ENCODE peak calls at places on chromosomes 1 and 21, in ten cellular contexts. One of them, this sample, is unnamed. For H3K9me3, H3K36me3 and H3K4me1, the result is how much of the 10 kb centered on the place peaks cover.

GRCh38 chr1:76450229-76450628 is 375.7 kb downstream of the ST6GALNAC3 start:
- DNase-seq in Panc1: no peak
- DNase-seq in SJSA1: no peak
- DNase-seq in esophagus muscularis mucosa: no peak
- DNase-seq in esophagus squamous epithelium: no peak
- DNase-seq in mammary epithelial cell: no peak
- DNase-seq in ascending aorta: no peak
- DNase-seq in neural progenitor cell: no peak
- DNase-seq in heart right ventricle: no peak
- DNase-seq in left ventricle myocardium inferior: no peak
- DNase-seq in this sample: no peak

GRCh38 chr1:243595527-243596206 is 254.4 kb downstream of the AKT3 start:
- DNase-seq in esophagus squamous epithelium: no peak
- DNase-seq in esophagus muscularis mucosa: no peak
- DNase-seq in mammary epithelial cell: peak
- DNase-seq in ascending aorta: no peak
- DNase-seq in left ventricle myocardium inferior: no peak
- DNase-seq in heart right ventricle: no peak
- DNase-seq in Panc1: no peak
- DNase-seq in SJSA1: no peak
- DNase-seq in neural progenitor cell: no peak
- DNase-seq in this sample: no peak

GRCh38 chr21:46125846-46126301 is 28.0 kb downstream of the COL6A2 start:
- DNase-seq in esophagus squamous epithelium: no peak
- DNase-seq in mammary epithelial cell: no peak
- DNase-seq in ascending aorta: peak
- DNase-seq in SJSA1: no peak
- DNase-seq in heart right ventricle: peak
- DNase-seq in esophagus muscularis mucosa: no peak
- DNase-seq in left ventricle myocardium inferior: no peak
- DNase-seq in Panc1: no peak
- DNase-seq in neural progenitor cell: no peak
- DNase-seq in this sample: no peak

GRCh38 chr21:36028127-36029069 is 31.9 kb downstream of the SETD4 start:
- DNase-seq in SJSA1: peak
- DNase-seq in neural progenitor cell: peak
- DNase-seq in esophagus muscularis mucosa: peak
- DNase-seq in heart right ventricle: peak
- DNase-seq in left ventricle myocardium inferior: peak
- DNase-seq in esophagus squamous epithelium: peak
- DNase-seq in ascending aorta: peak
- DNase-seq in Panc1: peak
- DNase-seq in mammary epithelial cell: peak
- DNase-seq in this sample: peak

GRCh38 chr21:32515869-32516268 is 69.5 kb downstream of the TCP10L start:
- DNase-seq in heart right ventricle: no peak
- DNase-seq in left ventricle myocardium inferior: no peak
- DNase-seq in esophagus muscularis mucosa: no peak
- DNase-seq in Panc1: no peak
- DNase-seq in neural progenitor cell: no peak
- DNase-seq in ascending aorta: no peak
- DNase-seq in mammary epithelial cell: no peak
- DNase-seq in SJSA1: no peak
- DNase-seq in esophagus squamous epithelium: no peak
- DNase-seq in this sample: no peak

GRCh38 chr1:211353562-211354212 is 27.1 kb downstream of the TRAF5 start:
- DNase-seq in SJSA1: no peak
- DNase-seq in esophagus squamous epithelium: no peak
- DNase-seq in Panc1: no peak
- DNase-seq in esophagus muscularis mucosa: peak
- DNase-seq in neural progenitor cell: no peak
- DNase-seq in heart right ventricle: no peak
- DNase-seq in mammary epithelial cell: no peak
- DNase-seq in ascending aorta: no peak
- DNase-seq in left ventricle myocardium inferior: no peak
- DNase-seq in this sample: no peak

GRCh38 chr1:248710305-248710900 is 7.8 kb upstream of the OR14I1 start:
- DNase-seq in esophagus muscularis mucosa: no peak
- DNase-seq in Panc1: no peak
- DNase-seq in esophagus squamous epithelium: no peak
- DNase-seq in heart right ventricle: no peak
- DNase-seq in ascending aorta: no peak
- DNase-seq in neural progenitor cell: no peak
- DNase-seq in SJSA1: no peak
- DNase-seq in mammary epithelial cell: no peak
- DNase-seq in left ventricle myocardium inferior: no peak
- DNase-seq in this sample: no peak

GRCh38 chr21:15841856-15842564 is 112.2 kb downstream of the USP25 start:
- DNase-seq in SJSA1: peak
- DNase-seq in esophagus squamous epithelium: no peak
- DNase-seq in left ventricle myocardium inferior: no peak
- DNase-seq in mammary epithelial cell: peak
- DNase-seq in neural progenitor cell: no peak
- DNase-seq in heart right ventricle: no peak
- DNase-seq in esophagus muscularis mucosa: no peak
- DNase-seq in Panc1: no peak
- DNase-seq in ascending aorta: no peak
- DNase-seq in this sample: no peak

GRCh38 chr1:97364086-97364485 is 556.7 kb downstream of the DPYD start:
- DNase-seq in esophagus squamous epithelium: no peak
- DNase-seq in neural progenitor cell: no peak
- DNase-seq in heart right ventricle: no peak
- DNase-seq in mammary epithelial cell: peak
- DNase-seq in ascending aorta: no peak
- DNase-seq in SJSA1: peak
- DNase-seq in Panc1: no peak
- DNase-seq in left ventricle myocardium inferior: no peak
- DNase-seq in esophagus muscularis mucosa: no peak
- DNase-seq in this sample: no peak

GRCh38 chr1:219385786-219386427 is 212.2 kb downstream of the LYPLAL1 start:
- DNase-seq in esophagus squamous epithelium: no peak
- DNase-seq in left ventricle myocardium inferior: no peak
- DNase-seq in neural progenitor cell: peak
- DNase-seq in SJSA1: peak
- DNase-seq in esophagus muscularis mucosa: no peak
- DNase-seq in mammary epithelial cell: peak
- DNase-seq in heart right ventricle: peak
- DNase-seq in ascending aorta: no peak
- DNase-seq in Panc1: peak
- DNase-seq in this sample: peak

DNA sequence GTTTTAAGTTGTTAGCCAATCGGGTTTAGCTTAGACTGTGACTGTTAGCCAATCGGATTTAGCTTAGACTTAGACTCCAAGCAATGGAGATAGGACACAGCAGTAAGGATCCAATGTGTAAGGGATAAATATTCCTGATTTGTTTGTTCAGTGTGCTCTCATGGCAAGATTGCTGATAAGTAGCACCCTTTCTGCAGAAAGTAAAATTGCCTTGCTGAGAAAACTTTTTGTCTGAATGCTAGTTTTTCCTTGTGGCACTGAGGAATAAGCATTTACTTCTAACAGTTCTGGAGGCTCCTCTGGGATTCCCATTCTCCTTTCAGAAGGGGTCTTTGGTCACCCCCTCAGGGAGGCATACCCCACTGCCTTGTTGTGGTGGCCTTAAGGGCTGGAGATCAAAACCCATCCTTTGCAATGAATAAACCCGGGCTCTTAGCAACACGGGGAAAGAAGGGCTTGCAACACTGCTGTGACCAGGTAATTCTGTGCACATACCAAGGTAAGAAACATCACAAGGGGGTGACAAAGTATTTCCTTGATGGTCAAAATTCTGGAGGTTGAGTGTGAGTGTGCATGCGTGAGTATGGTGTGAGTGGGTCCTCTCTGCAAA is 45.4 kb downstream of the SERINC2 start:
- DNase-seq in mammary epithelial cell: no peak
- DNase-seq in neural progenitor cell: no peak
- DNase-seq in esophagus muscularis mucosa: no peak
- DNase-seq in Panc1: no peak
- DNase-seq in esophagus squamous epithelium: no peak
- DNase-seq in left ventricle myocardium inferior: no peak
- DNase-seq in SJSA1: no peak
- DNase-seq in heart right ventricle: no peak
- DNase-seq in ascending aorta: no peak
- DNase-seq in this sample: no peak
- H3K9me3 ChIP-seq in mammary epithelial cell: under half
- H3K9me3 ChIP-seq in neural progenitor cell: under half
- H3K9me3 ChIP-seq in esophagus muscularis mucosa: under half
- H3K9me3 ChIP-seq in Panc1: under half
- H3K9me3 ChIP-seq in esophagus squamous epithelium: half or more
- H3K9me3 ChIP-seq in left ventricle myocardium inferior: under half
- H3K9me3 ChIP-seq in SJSA1: under half
- H3K9me3 ChIP-seq in heart right ventricle: half or more
- H3K9me3 ChIP-seq in ascending aorta: under half
- H3K9me3 ChIP-seq in this sample: under half

GRCh38 chr1:224302947-224303346 is 27.0 kb downstream of the NVL start:
- DNase-seq in mammary epithelial cell: no peak
- DNase-seq in neural progenitor cell: no peak
- DNase-seq in esophagus squamous epithelium: no peak
- DNase-seq in Panc1: no peak
- DNase-seq in SJSA1: no peak
- DNase-seq in esophagus muscularis mucosa: no peak
- DNase-seq in heart right ventricle: no peak
- DNase-seq in ascending aorta: no peak
- DNase-seq in left ventricle myocardium inferior: no peak
- DNase-seq in this sample: no peak

GRCh38 chr1:224304767-224305166 is 25.2 kb downstream of the NVL start:
- DNase-seq in mammary epithelial cell: no peak
- DNase-seq in esophagus squamous epithelium: no peak
- DNase-seq in left ventricle myocardium inferior: no peak
- DNase-seq in ascending aorta: no peak
- DNase-seq in SJSA1: no peak
- DNase-seq in heart right ventricle: no peak
- DNase-seq in esophagus muscularis mucosa: no peak
- DNase-seq in neural progenitor cell: no peak
- DNase-seq in Panc1: no peak
- DNase-seq in this sample: no peak

GRCh38 chr1:224298344-224299330 is 31.3 kb downstream of the NVL start:
- DNase-seq in mammary epithelial cell: no peak
- DNase-seq in esophagus muscularis mucosa: no peak
- DNase-seq in SJSA1: no peak
- DNase-seq in Panc1: no peak
- DNase-seq in heart right ventricle: no peak
- DNase-seq in neural progenitor cell: no peak
- DNase-seq in left ventricle myocardium inferior: no peak
- DNase-seq in esophagus squamous epithelium: no peak
- DNase-seq in ascending aorta: no peak
- DNase-seq in this sample: no peak

GRCh38 chr1:224301391-224301790 is 28.6 kb downstream of the NVL start:
- DNase-seq in mammary epithelial cell: no peak
- DNase-seq in heart right ventricle: no peak
- DNase-seq in SJSA1: no peak
- DNase-seq in Panc1: no peak
- DNase-seq in esophagus muscularis mucosa: no peak
- DNase-seq in ascending aorta: no peak
- DNase-seq in neural progenitor cell: no peak
- DNase-seq in left ventricle myocardium inferior: no peak
- DNase-seq in esophagus squamous epithelium: no peak
- DNase-seq in this sample: no peak

DNA sequence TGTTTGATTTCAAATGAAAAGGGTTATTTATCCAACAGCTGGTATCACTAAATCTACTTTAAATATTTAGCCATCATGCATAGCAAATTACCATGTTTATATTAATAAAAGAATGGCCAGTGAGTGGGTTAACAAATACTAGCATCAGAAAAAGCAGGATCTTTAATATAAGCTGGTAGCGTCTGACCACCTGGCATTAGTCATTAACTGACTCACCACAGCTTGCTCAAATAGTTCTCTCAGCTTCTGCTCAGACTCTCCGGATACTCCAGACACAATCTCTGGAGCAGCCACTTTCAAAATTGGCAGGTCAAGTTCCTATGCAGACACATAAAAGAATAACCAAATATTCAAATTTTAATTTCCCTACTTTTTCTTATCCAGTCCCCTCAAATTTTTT is 29.6 kb downstream of the NVL start:
- DNase-seq in mammary epithelial cell: peak
- DNase-seq in Panc1: peak
- DNase-seq in ascending aorta: no peak
- DNase-seq in esophagus muscularis mucosa: no peak
- DNase-seq in neural progenitor cell: no peak
- DNase-seq in SJSA1: peak
- DNase-seq in left ventricle myocardium inferior: no peak
- DNase-seq in esophagus squamous epithelium: no peak
- DNase-seq in heart right ventricle: no peak
- DNase-seq in this sample: no peak
- H3K36me3 ChIP-seq in mammary epithelial cell: under half
- H3K36me3 ChIP-seq in Panc1: under half
- H3K36me3 ChIP-seq in ascending aorta: half or more
- H3K36me3 ChIP-seq in esophagus muscularis mucosa: half or more
- H3K36me3 ChIP-seq in neural progenitor cell: under half
- H3K36me3 ChIP-seq in SJSA1: half or more
- H3K36me3 ChIP-seq in left ventricle myocardium inferior: half or more
- H3K36me3 ChIP-seq in esophagus squamous epithelium: under half
- H3K36me3 ChIP-seq in heart right ventricle: half or more
- H3K36me3 ChIP-seq in this sample: under half

GRCh38 chr1:15761729-15762128 is 3.1 kb downstream of the FBLIM1 start:
- DNase-seq in heart right ventricle: peak
- DNase-seq in Panc1: no peak
- DNase-seq in esophagus muscularis mucosa: no peak
- DNase-seq in esophagus squamous epithelium: no peak
- DNase-seq in SJSA1: no peak
- DNase-seq in neural progenitor cell: no peak
- DNase-seq in ascending aorta: no peak
- DNase-seq in left ventricle myocardium inferior: no peak
- DNase-seq in mammary epithelial cell: no peak
- DNase-seq in this sample: no peak
- H3K4me1 ChIP-seq in heart right ventricle: under half
- H3K4me1 ChIP-seq in Panc1: under half
- H3K4me1 ChIP-seq in esophagus muscularis mucosa: under half
- H3K4me1 ChIP-seq in esophagus squamous epithelium: half or more
- H3K4me1 ChIP-seq in SJSA1: under half
- H3K4me1 ChIP-seq in neural progenitor cell: under half
- H3K4me1 ChIP-seq in ascending aorta: under half
- H3K4me1 ChIP-seq in left ventricle myocardium inferior: half or more
- H3K4me1 ChIP-seq in mammary epithelial cell: under half
- H3K4me1 ChIP-seq in this sample: under half

GRCh38 chr1:114379987-114380386 is 131.0 kb downstream of the TRIM33 start:
- DNase-seq in left ventricle myocardium inferior: no peak
- DNase-seq in SJSA1: no peak
- DNase-seq in heart right ventricle: no peak
- DNase-seq in Panc1: no peak
- DNase-seq in esophagus muscularis mucosa: no peak
- DNase-seq in ascending aorta: no peak
- DNase-seq in mammary epithelial cell: no peak
- DNase-seq in esophagus squamous epithelium: no peak
- DNase-seq in neural progenitor cell: no peak
- DNase-seq in this sample: no peak

GRCh38 chr1:114384922-114385321 is 126.1 kb downstream of the TRIM33 start:
- DNase-seq in esophagus muscularis mucosa: no peak
- DNase-seq in mammary epithelial cell: no peak
- DNase-seq in heart right ventricle: no peak
- DNase-seq in neural progenitor cell: no peak
- DNase-seq in ascending aorta: no peak
- DNase-seq in SJSA1: no peak
- DNase-seq in esophagus squamous epithelium: no peak
- DNase-seq in Panc1: no peak
- DNase-seq in left ventricle myocardium inferior: no peak
- DNase-seq in this sample: no peak

GRCh38 chr1:114377356-114377755 is 133.6 kb downstream of the TRIM33 start:
- DNase-seq in heart right ventricle: no peak
- DNase-seq in left ventricle myocardium inferior: no peak
- DNase-seq in neural progenitor cell: no peak
- DNase-seq in Panc1: no peak
- DNase-seq in esophagus muscularis mucosa: no peak
- DNase-seq in esophagus squamous epithelium: no peak
- DNase-seq in mammary epithelial cell: no peak
- DNase-seq in SJSA1: no peak
- DNase-seq in ascending aorta: no peak
- DNase-seq in this sample: no peak

GRCh38 chr1:114379358-114379757 is 131.6 kb downstream of the TRIM33 start:
- DNase-seq in SJSA1: no peak
- DNase-seq in ascending aorta: no peak
- DNase-seq in heart right ventricle: no peak
- DNase-seq in neural progenitor cell: no peak
- DNase-seq in esophagus squamous epithelium: no peak
- DNase-seq in mammary epithelial cell: no peak
- DNase-seq in left ventricle myocardium inferior: no peak
- DNase-seq in esophagus muscularis mucosa: no peak
- DNase-seq in Panc1: no peak
- DNase-seq in this sample: no peak
- H3K9me3 ChIP-seq in SJSA1: under half
- H3K9me3 ChIP-seq in ascending aorta: under half
- H3K9me3 ChIP-seq in heart right ventricle: under half
- H3K9me3 ChIP-seq in neural progenitor cell: under half
- H3K9me3 ChIP-seq in esophagus squamous epithelium: under half
- H3K9me3 ChIP-seq in mammary epithelial cell: under half
- H3K9me3 ChIP-seq in left ventricle myocardium inferior: under half
- H3K9me3 ChIP-seq in esophagus muscularis mucosa: under half
- H3K9me3 ChIP-seq in Panc1: under half
- H3K9me3 ChIP-seq in this sample: under half

This sample was measured in naive thymus-derived CD4-positive, alpha-beta T cell.